ENCODE peak calls at places on chromosomes 4 and X, in six cellular contexts. E, H, Q, L, J and V are unnamed samples.

GRCh38 chr4:39363773-39364393 is 2.3 kb downstream of the RFC1 start:
- DNase-seq in Q (no peak), H (no peak), E (no peak), J (no peak), L (no peak), V (no peak)

GRCh38 chrX:109537324-109537665 is 651 bp downstream of the NXT2 start:
- DNase-seq in E (peak), H (peak), J (peak), Q (no peak), L (peak), V (peak)

GRCh38 chr4:82268050-82268825 is 105.6 kb downstream of the HNRNPD start:
- DNase-seq in J (no peak), H (peak), Q (peak), L (peak), E (peak), V (peak)

GRCh38 chrX:12955882-12956703 is 18.8 kb upstream of the TMSB4X start:
- DNase-seq in J (no peak), L (peak), Q (peak), E (peak), H (peak), V (no peak)

GRCh38 chr4:122687450-122688121 is 44.9 kb upstream of the BBS12 start:
- DNase-seq in L (no peak), E (no peak), Q (no peak), H (peak), J (no peak), V (no peak)

GRCh38 chr4:8478801-8479744 is 38.5 kb downstream of the TRMT44 start:
- DNase-seq in Q (peak), J (no peak), H (peak), L (no peak), E (no peak), V (peak)

GRCh38 chr4:48268956-48269860 is at the start of gene TEC:
- DNase-seq in E (peak), Q (no peak), J (no peak), L (peak), H (peak), V (peak)

GRCh38 chr4:42781325-42781724 is 111.2 kb upstream of the GRXCR1 start:
- DNase-seq in Q (no peak), E (no peak), J (no peak), L (no peak), H (no peak), V (no peak)

GRCh38 chr4:41413670-41414069 is 124.3 kb upstream of the LIMCH1 start:
- DNase-seq in J (no peak), E (no peak), H (peak), Q (peak), L (no peak), V (peak)

DNA sequence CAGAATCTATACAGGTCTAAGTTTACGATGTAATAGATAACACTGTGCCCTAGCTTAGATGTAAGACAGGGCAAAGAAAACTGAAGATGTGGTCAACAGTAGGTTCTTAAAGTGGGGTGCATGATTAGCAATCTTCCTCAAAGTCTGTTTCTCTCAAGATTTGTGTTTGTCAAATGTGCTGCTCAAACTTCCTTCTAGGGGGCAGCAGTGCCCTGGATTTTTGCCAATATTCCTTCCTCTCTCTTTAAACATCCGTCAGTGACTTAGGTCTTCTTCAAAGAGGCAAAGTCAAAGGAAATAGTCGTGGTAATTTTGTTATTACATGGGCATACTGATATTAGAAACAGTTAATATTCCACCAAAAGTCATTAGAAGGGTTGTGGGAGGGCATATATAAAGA is 4.2 kb upstream of the PDHA2 start:
- DNase-seq in Q (no peak), H (peak), J (no peak), E (peak), L (no peak), V (no peak)
- TF ChIP-seq CTCF in Q (no peak), H (peak), J (no peak), E (no peak), L (no peak), V (no peak)

GRCh38 chr4:151538963-151539362 is 130.0 kb downstream of the FHIP1A start:
- DNase-seq in J (no peak), H (no peak), E (no peak), L (no peak), Q (no peak), V (no peak)
- H3K4me3 ChIP-seq in J (no peak), H (no peak), E (no peak), L (no peak), Q (no peak), V (no peak)

GRCh38 chrX:1464282-1465131 is 11.8 kb upstream of the ASMTL start:
- DNase-seq in E (no peak), Q (no peak), J (no peak), L (peak), H (no peak), V (no peak)

GRCh38 chrX:1465261-1466231 is 12.8 kb upstream of the ASMTL start:
- DNase-seq in E (no peak), H (no peak), Q (no peak), L (peak), J (no peak), V (peak)

GRCh38 chrX:1466232-1466661 is 13.5 kb upstream of the ASMTL start:
- DNase-seq in L (peak), E (no peak), J (no peak), H (no peak), Q (no peak), V (peak)

GRCh38 chrX:1466971-1467561 is 14.4 kb upstream of the ASMTL start:
- DNase-seq in J (no peak), L (peak), E (no peak), H (no peak), Q (no peak), V (no peak)

DNA sequence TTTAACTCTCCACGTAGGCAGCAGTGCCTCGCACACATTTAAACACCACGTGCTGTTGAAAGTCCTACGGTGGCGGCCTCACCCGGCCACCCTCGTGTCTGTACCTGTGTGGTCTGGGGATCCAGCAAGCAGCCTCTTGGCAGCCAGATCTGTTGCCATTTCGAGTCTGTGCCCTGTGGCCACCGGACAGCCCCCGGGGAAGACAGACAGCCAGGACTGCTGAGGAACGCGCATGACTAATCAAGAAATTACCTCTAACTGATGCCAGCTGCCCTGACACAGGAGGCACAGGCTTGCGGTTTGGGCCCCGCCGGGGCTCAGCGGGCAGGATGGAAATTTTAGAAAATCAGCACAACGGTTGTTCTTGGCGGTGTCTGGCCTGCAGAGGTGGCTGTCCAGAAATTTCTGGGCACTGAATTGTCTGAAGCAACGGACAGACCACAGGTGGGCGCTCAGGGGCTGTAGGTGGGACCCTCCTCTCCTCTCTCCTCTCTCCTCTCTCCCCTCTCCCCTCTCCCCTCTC is 15.6 kb upstream of the ASMTL start:
- DNase-seq in Q (peak), L (peak), J (no peak), E (peak), H (no peak), V (peak)
- TF ChIP-seq CTCF in Q (no peak), L (no peak), J (no peak), E (no peak), H (no peak), V (no peak)

GRCh38 chrX:71095555-71095970 is at the start of gene FOXO4:
- DNase-seq in E (peak), L (peak), H (peak), J (peak), Q (peak), V (peak)
- H3K4me3 ChIP-seq in E (peak), L (peak), H (peak), J (peak), Q (peak), V (peak)